ENCODE peak calls at places on chromosomes 4 and X, in six cellular contexts. P is trophoblast cell, Q is left ventricle myocardium inferior, S is fibroblast of lung, T is mesendoderm, R is heart right ventricle. Y is an unnamed sample.

GRCh38 chr4:38583102-38583501 is 80.9 kb upstream of the KLF3 start:
- DNase-seq in P (no peak), Q (no peak), S (no peak), T (no peak), R (no peak), Y (no peak)

GRCh38 chr4:99649778-99650177 is 7.8 kb downstream of the C4orf54 start:
- DNase-seq in P (no peak), Q (no peak), S (no peak), T (no peak), R (no peak), Y (no peak)

GRCh38 chr4:186709509-186709908 is 14.1 kb downstream of the FAT1 start:
- DNase-seq in P (no peak), Q (no peak), S (no peak), T (no peak), R (no peak), Y (no peak)

GRCh38 chrX:153460826-153461225 is 9.6 kb downstream of the HAUS7 start:
- DNase-seq in P (peak; percentile 64), Q (no peak), S (peak; percentile 40), T (peak; percentile 67), R (peak; percentile 45), Y (peak; percentile 88)

GRCh38 chr4:186037692-186038658 is 31.0 kb upstream of the TLR3 start:
- DNase-seq in P (peak; percentile 91), Q (no peak), S (peak; percentile 69), T (peak; percentile 76), R (no peak), Y (peak; percentile 71)

GRCh38 chr4:79334783-79335182 is 8.9 kb upstream of the NAA11 start:
- DNase-seq in P (no peak), Q (no peak), S (no peak), T (peak; percentile 2), R (no peak), Y (no peak)

GRCh38 chr4:170027181-170027829 is 1.1 kb upstream of the MFAP3L start:
- DNase-seq in P (peak; percentile 99), Q (peak; percentile 96), S (peak; percentile 99), T (peak; percentile 98), R (peak; percentile 93), Y (peak; percentile 99)

GRCh38 chr4:98958065-98958464 is 29.1 kb upstream of the EIF4E start:
- DNase-seq in P (no peak), Q (no peak), S (no peak), T (no peak), R (no peak), Y (no peak)

DNA sequence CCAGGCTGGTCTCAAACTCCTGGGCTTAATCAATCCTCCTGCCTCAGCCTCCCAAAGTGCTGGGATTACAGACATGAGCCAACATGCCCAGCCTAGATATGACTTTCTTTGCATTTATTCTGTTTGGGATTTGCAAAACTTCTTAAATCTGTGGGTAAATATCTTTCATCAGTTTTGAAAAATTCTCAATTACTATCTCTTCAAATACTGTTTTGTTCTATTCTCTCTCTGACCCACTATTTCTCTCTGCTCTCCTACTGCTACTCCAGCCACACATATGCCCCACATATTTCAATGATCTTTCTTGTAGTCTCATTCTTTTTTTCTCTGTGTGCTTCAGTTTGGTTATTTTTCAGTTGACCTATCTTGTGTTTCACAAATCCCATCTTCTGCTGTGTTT is 205.1 kb downstream of the CHIC2 start:
- DNase-seq in P (no peak), Q (no peak), S (no peak), T (no peak), R (no peak), Y (no peak)
- H3K4me3 ChIP-seq in P (no peak overlapping the region), Q (no peak overlapping the region), S (no peak overlapping the region), T (no peak overlapping the region), R (no peak overlapping the region), Y (no peak overlapping the region)

GRCh38 chr4:139557506-139558110 is 1.6 kb upstream of the SETD7 start:
- DNase-seq in P (no peak), Q (no peak), S (no peak), T (peak; percentile 65), R (no peak), Y (peak; percentile 78)
- H3K27ac ChIP-seq in P (no peak overlapping the region), Q (peak overlapping the region; percentile 97), S (no peak overlapping the region), T (no peak overlapping the region), R (peak overlapping the region; percentile 98), Y (no peak overlapping the region)

GRCh38 chr4:113761682-113762060 is at the start of gene CAMK2D:
- DNase-seq in P (no peak), Q (peak; percentile 89), S (peak; percentile 90), T (peak; percentile 92), R (peak; percentile 88), Y (peak; percentile 88)

GRCh38 chr4:113758361-113758760 is 3.2 kb downstream of the CAMK2D start:
- DNase-seq in P (no peak), Q (no peak), S (peak; percentile 87), T (no peak), R (no peak), Y (no peak)

GRCh38 chr4:113760852-113761681 is 471 bp downstream of the CAMK2D start:
- DNase-seq in P (peak; percentile 29), Q (peak; percentile 84), S (peak; percentile 73), T (peak; percentile 87), R (peak; percentile 86), Y (peak; percentile 87)

GRCh38 chr4:113760094-113760851 is 1.3 kb downstream of the CAMK2D start:
- DNase-seq in P (no peak), Q (peak; percentile 33), S (peak; percentile 59), T (peak; percentile 54), R (no peak), Y (peak; percentile 63)

DNA sequence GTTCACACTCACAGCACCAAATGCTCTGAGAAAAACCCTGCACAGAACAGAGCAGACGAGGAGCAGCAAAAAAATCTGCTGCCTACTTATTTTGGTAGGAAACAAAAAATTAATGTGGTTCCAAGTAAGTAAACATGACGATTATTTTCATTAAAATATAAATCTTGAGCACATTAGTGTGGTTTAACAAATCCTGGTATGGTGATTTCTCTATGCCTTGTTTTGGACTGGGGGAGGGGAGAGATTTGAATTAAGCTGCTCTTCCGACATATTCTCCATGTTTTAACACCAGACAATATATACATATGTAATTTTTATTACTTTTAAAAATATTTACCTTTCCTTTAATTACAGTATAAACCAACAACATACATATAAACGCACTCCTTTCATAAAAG is 1.8 kb downstream of the CAMK2D start:
- DNase-seq in P (no peak), Q (no peak), S (peak; percentile 20), T (no peak), R (no peak), Y (no peak)
- H3K36me3 ChIP-seq in P (no peaks in the 10 kb centered on the region), Q (peaks cover 7% of the 10 kb centered on the region), S (no peaks in the 10 kb centered on the region), T (no peaks in the 10 kb centered on the region), R (peaks cover 6% of the 10 kb centered on the region), Y (peaks cover 19% of the 10 kb centered on the region)

GRCh38 chr4:8009710-8010534 is 70.3 kb upstream of the AFAP1 start:
- DNase-seq in P (no peak), Q (no peak), S (no peak), T (no peak), R (no peak), Y (no peak)
- H3K4me3 ChIP-seq in P (no peak overlapping the region), Q (no peak overlapping the region), S (no peak overlapping the region), T (no peak overlapping the region), R (no peak overlapping the region), Y (no peak overlapping the region)

GRCh38 chr4:6393066-6393465 is 79.3 kb downstream of the PPP2R2C start:
- DNase-seq in P (no peak), Q (no peak), S (no peak), T (no peak), R (no peak), Y (no peak)
- H3K27ac ChIP-seq in P (no peak overlapping the region), Q (no peak overlapping the region), S (no peak overlapping the region), T (no peak overlapping the region), R (no peak overlapping the region), Y (no peak overlapping the region)

DNA sequence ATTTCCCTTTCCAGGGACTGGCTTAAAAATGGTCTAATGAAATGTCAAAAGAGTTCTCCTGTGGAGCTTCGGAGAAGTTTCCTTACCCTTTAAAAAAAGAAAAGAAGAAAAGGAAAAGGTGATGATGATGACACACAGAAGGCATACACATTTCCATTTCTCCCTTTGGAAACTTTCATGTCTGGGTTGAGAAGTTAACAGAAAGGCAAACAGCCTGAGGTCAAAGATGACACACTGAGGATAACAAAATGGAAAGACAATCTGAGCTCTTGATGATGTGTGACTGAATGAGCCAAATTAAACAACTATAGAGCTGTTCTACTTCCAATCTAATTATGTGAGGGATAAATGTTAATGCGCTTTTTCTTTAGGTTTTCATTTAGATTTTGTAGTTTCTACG is 32.2 kb downstream of the NFXL1 start:
- DNase-seq in P (no peak), Q (no peak), S (no peak), T (no peak), R (no peak), Y (no peak)
- H3K36me3 ChIP-seq in P (peaks cover 17% of the 10 kb centered on the region), Q (peaks cover 91% of the 10 kb centered on the region), S (peaks cover 3% of the 10 kb centered on the region), T (peaks cover 2% of the 10 kb centered on the region), R (peaks cover 98% of the 10 kb centered on the region), Y (peaks cover 90% of the 10 kb centered on the region)

GRCh38 chr4:184053476-184053875 is 148.4 kb downstream of the STOX2 start:
- DNase-seq in P (no peak), Q (no peak), S (no peak), T (no peak), R (no peak), Y (no peak)
- H3K4me3 ChIP-seq in P (no peak overlapping the region), Q (no peak overlapping the region), S (no peak overlapping the region), T (no peak overlapping the region), R (no peak overlapping the region), Y (no peak overlapping the region)

GRCh38 chr4:20532096-20532495 is 168.2 kb upstream of the PACRGL start:
- DNase-seq in P (no peak), Q (no peak), S (peak; percentile 16), T (no peak), R (no peak), Y (no peak)
- H3K27ac ChIP-seq in P (no peak overlapping the region), Q (no peak overlapping the region), S (no peak overlapping the region), T (no peak overlapping the region), R (no peak overlapping the region), Y (no peak overlapping the region)

GRCh38 chrX:16825306-16826035 is 39.2 kb downstream of the TXLNG start:
- DNase-seq in P (peak; percentile 11), Q (no peak), S (peak; percentile 46), T (no peak), R (no peak), Y (no peak)
- H3K36me3 ChIP-seq in P (peaks cover 6% of the 10 kb centered on the region), Q (peaks cover 4% of the 10 kb centered on the region), S (peaks cover 2% of the 10 kb centered on the region), T (no peaks in the 10 kb centered on the region), R (peaks cover 55% of the 10 kb centered on the region), Y (peaks cover 30% of the 10 kb centered on the region)

DNA sequence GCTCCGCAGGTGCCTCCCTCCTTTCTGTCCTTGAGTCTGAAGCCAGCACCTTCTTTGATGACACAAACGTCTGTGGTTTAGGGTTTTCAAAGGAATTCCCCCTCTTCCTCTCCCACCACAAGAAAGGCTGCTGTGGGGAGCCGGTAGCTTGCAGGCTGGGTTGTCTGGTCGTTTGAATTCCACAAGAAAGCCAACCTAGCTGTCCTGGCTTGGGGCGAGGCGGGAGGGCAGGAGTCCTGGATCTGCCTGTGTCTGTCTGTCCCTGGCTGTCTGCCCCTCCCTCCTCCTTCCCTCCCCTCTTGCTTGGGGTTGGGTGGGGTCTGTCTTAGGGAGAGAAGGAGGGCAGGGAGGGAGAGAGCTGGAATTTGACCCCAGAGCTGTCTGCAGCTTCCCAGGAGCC is 56.3 kb downstream of the SHROOM2 start:
- DNase-seq in P (no peak), Q (no peak), S (no peak), T (peak; percentile 73), R (no peak), Y (peak; percentile 69)
- H3K4me3 ChIP-seq in P (no peak overlapping the region), Q (no peak overlapping the region), S (no peak overlapping the region), T (no peak overlapping the region), R (no peak overlapping the region), Y (no peak overlapping the region)